ENCODE peak calls at places on chromosomes 13 and 19, in seven cellular contexts. P is HT-29; Y is small intestine; D is T-cell; V is stimulated activated CD4-positive, alpha-beta T cell treated with anti-CD3 and anti-CD28 coated beads, Interleukin-15, amount 100 ng/mL, for 24 hours; Z is K562; A is retina. G is an unnamed sample.

GRCh38 chr19:31666126-31666525 is 316.9 kb upstream of the TSHZ3 start:
- DNase-seq in P (no peak), V (no peak), D (no peak), A (no peak), Y (no peak), Z (no peak), G (no peak)

GRCh38 chr19:16062789-16063188 is 13.5 kb upstream of the TPM4 start:
- DNase-seq in Y (peak), Z (peak), D (no peak), V (peak), P (peak), A (peak), G (peak)

GRCh38 chr13:38350114-38350617 is 515 bp downstream of the UFM1 start:
- DNase-seq in D (peak), Z (peak), Y (peak), A (no peak), V (peak), P (peak), G (peak)

GRCh38 chr19:17775245-17775927 is 19.6 kb upstream of the B3GNT3 start:
- DNase-seq in A (no peak), P (peak), Y (no peak), V (peak), D (no peak), Z (peak), G (no peak)

GRCh38 chr13:43905435-43906031 is 25.8 kb downstream of the LACC1 start:
- DNase-seq in V (peak), A (peak), D (no peak), Z (peak), Y (peak), P (peak), G (no peak)

GRCh38 chr13:23443110-23443509 is 9.6 kb upstream of the SACS start:
- DNase-seq in V (no peak), P (no peak), Z (no peak), D (no peak), Y (no peak), A (no peak), G (no peak)

GRCh38 chr19:52094526-52094925 is 1.0 kb downstream of the ZNF841 start:
- DNase-seq in P (peak), V (peak), A (no peak), Z (peak), D (no peak), Y (peak), G (no peak)

GRCh38 chr19:21704320-21704719 is 63.1 kb downstream of the ZNF100 start:
- DNase-seq in A (no peak), V (no peak), Z (no peak), Y (no peak), D (no peak), P (no peak), G (no peak)

GRCh38 chr13:114146629-114147028 is 14.2 kb upstream of the RASA3 start:
- DNase-seq in V (no peak), P (peak), Z (peak), A (no peak), D (no peak), Y (no peak), G (no peak)

GRCh38 chr19:42282036-42282762 is 13.1 kb downstream of the CIC start:
- DNase-seq in Z (peak), D (no peak), P (peak), A (peak), Y (no peak), V (no peak), G (peak)

GRCh38 chr13:39956036-39956435 is 300.6 kb downstream of the COG6 start:
- DNase-seq in V (peak), A (no peak), Z (no peak), Y (no peak), D (no peak), P (no peak), G (no peak)

GRCh38 chr13:21079761-21080730 is 18.7 kb upstream of the LATS2 start:
- DNase-seq in Y (no peak), P (no peak), D (no peak), A (no peak), V (no peak), Z (no peak), G (no peak)

GRCh38 chr19:1428738-1429391 is 9.3 kb upstream of the RPS15 start:
- DNase-seq in D (no peak), Z (no peak), A (peak), V (no peak), P (no peak), Y (no peak), G (peak)

GRCh38 chr19:662207-662961 is 630 bp downstream of the RNF126 start:
- DNase-seq in D (peak), Y (peak), V (peak), Z (peak), A (no peak), P (peak), G (peak)

GRCh38 chr19:31105761-31106160 is 243.5 kb downstream of the TSHZ3 start:
- DNase-seq in D (no peak), V (no peak), Y (no peak), P (no peak), A (no peak), Z (no peak), G (no peak)

GRCh38 chr19:44891016-44891882 is at the start of gene TOMM40:
- DNase-seq in D (no peak), V (peak), P (peak), A (no peak), Y (peak), Z (no peak), G (peak)

GRCh38 chr13:100604909-100605308 is 16.3 kb upstream of the GGACT start:
- DNase-seq in V (no peak), D (no peak), P (no peak), A (no peak), Z (no peak), Y (no peak), G (no peak)

GRCh38 chr19:48274173-48274572 is 4.3 kb downstream of the ZNF114 start:
- DNase-seq in Z (no peak), D (no peak), P (peak), V (no peak), A (no peak), Y (no peak), G (no peak)

GRCh38 chr19:45645631-45646344 is 6.6 kb upstream of the EML2 start:
- DNase-seq in Y (peak), D (peak), A (peak), Z (peak), V (peak), P (peak), G (peak)

GRCh38 chr19:50358483-50359431 is 6.7 kb downstream of the NAPSA start:
- DNase-seq in A (peak), V (peak), P (no peak), D (peak), Z (peak), Y (peak), G (peak)

GRCh38 chr13:74132152-74132767 is 1.9 kb downstream of the KLF12 start:
- DNase-seq in D (peak), Y (peak), V (peak), Z (no peak), P (no peak), A (peak), G (no peak)

GRCh38 chr13:37546087-37546486 is 52.5 kb downstream of the POSTN start:
- DNase-seq in V (no peak), D (no peak), Y (no peak), P (no peak), Z (no peak), A (no peak), G (no peak)

GRCh38 chr19:46618670-46619231 is 6.1 kb downstream of the PTGIR start:
- DNase-seq in Y (no peak), Z (peak), A (no peak), V (no peak), P (no peak), D (no peak), G (no peak)

GRCh38 chr19:33905473-33905936 is 108.8 kb downstream of the KCTD15 start:
- DNase-seq in V (no peak), Z (no peak), A (peak), P (peak), D (no peak), Y (no peak), G (peak)

GRCh38 chr13:60431108-60431700 is 34.2 kb downstream of the TDRD3 start:
- DNase-seq in P (peak), A (peak), Y (peak), Z (peak), D (no peak), V (no peak), G (no peak)

GRCh38 chr19:23766951-23767350 is 8.3 kb upstream of the ZNF681 start:
- DNase-seq in P (no peak), A (no peak), Y (no peak), Z (no peak), V (no peak), D (no peak), G (no peak)

GRCh38 chr19:13962738-13963602 is 10.7 kb downstream of the DCAF15 start:
- DNase-seq in Y (no peak), D (no peak), A (peak), Z (no peak), P (no peak), V (no peak), G (peak)

GRCh38 chr19:49157445-49158224 is at the start of gene TRPM4:
- DNase-seq in V (peak), Z (peak), A (peak), Y (peak), D (no peak), P (peak), G (peak)

GRCh38 chr19:19146000-19146608 is 7.8 kb upstream of the TMEM161A start:
- DNase-seq in P (peak), Y (peak), A (peak), V (peak), D (peak), Z (peak), G (peak)

GRCh38 chr13:41263261-41263971 is at the start of gene MTRF1:
- DNase-seq in P (peak), V (peak), Y (peak), D (peak), Z (peak), A (peak), G (peak)

GRCh38 chr19:45117167-45117594 is 24.2 kb downstream of the PPP1R37 start:
- DNase-seq in D (no peak), V (peak), P (no peak), Y (no peak), A (peak), Z (peak), G (no peak)

G was measured in right cardiac atrium.